ENCODE peak calls at places on chromosomes 11 and 22, in seven cellular contexts. I, V, R, B, J, M and O are unnamed samples.

GRCh38 chr22:21108379-21109115 is 62.8 kb downstream of the LRRC74B start:
- DNase-seq in I (no peak), V (no peak), R (no peak), B (no peak), J (no peak), M (no peak), O (no peak)

GRCh38 chr11:46666516-46666915 is 33.9 kb downstream of the ARHGAP1 start:
- DNase-seq in I (no peak), V (no peak), R (no peak), B (no peak), J (no peak), M (no peak), O (no peak)

GRCh38 chr22:19292262-19293230 is 1.0 kb upstream of the CLTCL1 start:
- DNase-seq in I (no peak), V (no peak), R (peak; percentile 31), B (no peak), J (no peak), M (no peak), O (no peak)

GRCh38 chr11:44917741-44918140 is 32.9 kb downstream of the TP53I11 start:
- DNase-seq in I (no peak), V (no peak), R (no peak), B (no peak), J (no peak), M (no peak), O (no peak)

GRCh38 chr11:65920035-65920802 is 993 bp downstream of the DRAP1 start:
- DNase-seq in I (no peak), V (no peak), R (no peak), B (no peak), J (no peak), M (no peak), O (no peak)

GRCh38 chr11:101881586-101881985 is 33.2 kb upstream of the CEP126 start:
- DNase-seq in I (no peak), V (no peak), R (no peak), B (peak; percentile 30), J (no peak), M (no peak), O (no peak)

GRCh38 chr11:128848815-128849455 is 18.2 kb downstream of the KCNJ1 start:
- DNase-seq in I (peak; percentile 86), V (peak; percentile 97), R (peak; percentile 88), B (peak; percentile 12), J (peak; percentile 43), M (peak; percentile 60), O (peak; percentile 52)

GRCh38 chr11:104164028-104164520 is at the start of gene PDGFD:
- DNase-seq in I (peak; percentile 95), V (peak; percentile 85), R (peak; percentile 90), B (peak; percentile 70), J (peak; percentile 71), M (peak; percentile 78), O (peak; percentile 20)

GRCh38 chr11:2202071-2202899 is 30.7 kb upstream of the TH start:
- DNase-seq in I (peak; percentile 21), V (no peak), R (no peak), B (no peak), J (no peak), M (no peak), O (peak; percentile 99)

GRCh38 chr11:48107188-48107704 is 109.4 kb upstream of the OR4B1 start:
- DNase-seq in I (no peak), V (no peak), R (no peak), B (peak; percentile 67), J (peak; percentile 56), M (no peak), O (no peak)

GRCh38 chr11:3169235-3169951 is 4.3 kb upstream of the OSBPL5 start:
- DNase-seq in I (peak; percentile 66), V (no peak), R (peak; percentile 73), B (peak; percentile 73), J (peak; percentile 81), M (no peak), O (peak; percentile 38)

GRCh38 chr11:2792376-2793250 is 92.8 kb upstream of the KCNQ1OT1 start:
- DNase-seq in I (no peak), V (peak; percentile 51), R (peak; percentile 28), B (no peak), J (no peak), M (no peak), O (no peak)

GRCh38 chr11:118111019-118111743 is 24.4 kb upstream of the SMIM35 start:
- DNase-seq in I (no peak), V (no peak), R (no peak), B (no peak), J (no peak), M (no peak), O (no peak)

GRCh38 chr11:118113031-118113430 is 26.3 kb upstream of the SMIM35 start:
- DNase-seq in I (no peak), V (no peak), R (no peak), B (no peak), J (no peak), M (no peak), O (no peak)

GRCh38 chr11:118114266-118114665 is 27.5 kb upstream of the SMIM35 start:
- DNase-seq in I (no peak), V (no peak), R (no peak), B (no peak), J (no peak), M (no peak), O (no peak)

GRCh38 chr11:118109231-118109630 is 22.5 kb upstream of the SMIM35 start:
- DNase-seq in I (no peak), V (no peak), R (no peak), B (peak; percentile 4), J (no peak), M (no peak), O (peak; percentile 87)

DNA sequence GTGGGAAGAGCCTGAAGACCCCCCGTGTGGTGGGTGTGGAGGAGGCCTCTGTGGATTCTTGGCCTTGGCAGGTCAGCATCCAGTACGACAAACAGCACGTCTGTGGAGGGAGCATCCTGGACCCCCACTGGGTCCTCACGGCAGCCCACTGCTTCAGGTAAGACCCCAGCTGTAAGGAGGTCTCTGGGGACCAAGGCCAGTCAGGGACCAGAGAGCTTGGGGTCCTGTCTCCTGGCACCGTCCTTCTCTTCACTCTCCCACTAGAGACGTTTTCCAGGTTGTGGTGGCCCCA is 24.9 kb upstream of the SMIM35 start:
- DNase-seq in I (no peak), V (no peak), R (no peak), B (no peak), J (no peak), M (no peak), O (no peak)
- H3K4ac ChIP-seq in I (no peak overlapping the region), V (no peak overlapping the region), R (no peak overlapping the region), B (no peak overlapping the region), J (no peak overlapping the region), M (peak overlapping the region; percentile 24), O (no peak overlapping the region)

GRCh38 chr11:106047636-106048035 is 25.6 kb upstream of the MSANTD4 start:
- DNase-seq in I (no peak), V (no peak), R (no peak), B (no peak), J (no peak), M (no peak), O (no peak)

DNA sequence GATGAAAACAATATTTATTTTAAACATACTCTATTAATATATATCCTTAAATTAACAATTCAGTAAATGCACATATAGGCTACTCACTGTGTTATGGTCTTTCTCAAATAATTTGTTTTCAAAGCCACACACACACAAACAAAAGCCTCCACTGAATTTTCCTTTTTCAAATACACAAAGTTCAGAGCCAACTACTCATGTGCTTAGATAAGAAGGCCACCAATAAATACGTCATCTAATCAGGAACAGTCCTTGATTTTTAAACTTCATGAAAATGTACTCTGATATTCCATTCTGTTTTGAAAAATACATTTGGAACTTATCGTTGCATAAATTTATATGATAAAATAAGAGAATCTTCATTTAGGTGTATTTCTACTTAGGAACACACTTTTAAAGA is 26.0 kb downstream of the KBTBD3 start:
- DNase-seq in I (no peak), V (no peak), R (no peak), B (no peak), J (no peak), M (no peak), O (no peak)
- H3K4ac ChIP-seq in I (no peak overlapping the region), V (no peak overlapping the region), R (no peak overlapping the region), B (no peak overlapping the region), J (no peak overlapping the region), M (no peak overlapping the region), O (no peak overlapping the region)

GRCh38 chr11:24356501-24356900 is 140.4 kb upstream of the LUZP2 start:
- DNase-seq in I (peak; percentile 5), V (no peak), R (no peak), B (peak; percentile 1), J (no peak), M (no peak), O (no peak)
- H3K4ac ChIP-seq in I (no peak overlapping the region), V (no peak overlapping the region), R (no peak overlapping the region), B (no peak overlapping the region), J (no peak overlapping the region), M (no peak overlapping the region), O (no peak overlapping the region)

GRCh38 chr11:1117970-1118369 is 39.8 kb upstream of the MUC5AC start:
- DNase-seq in I (no peak), V (no peak), R (no peak), B (no peak), J (no peak), M (no peak), O (no peak)
- H3K4ac ChIP-seq in I (no peak overlapping the region), V (no peak overlapping the region), R (no peak overlapping the region), B (no peak overlapping the region), J (no peak overlapping the region), M (no peak overlapping the region), O (no peak overlapping the region)

GRCh38 chr11:133086518-133086917 is 445.8 kb downstream of the OPCML start:
- DNase-seq in I (no peak), V (no peak), R (no peak), B (no peak), J (no peak), M (no peak), O (no peak)
- H3K4ac ChIP-seq in I (no peak overlapping the region), V (no peak overlapping the region), R (no peak overlapping the region), B (no peak overlapping the region), J (no peak overlapping the region), M (no peak overlapping the region), O (no peak overlapping the region)

DNA sequence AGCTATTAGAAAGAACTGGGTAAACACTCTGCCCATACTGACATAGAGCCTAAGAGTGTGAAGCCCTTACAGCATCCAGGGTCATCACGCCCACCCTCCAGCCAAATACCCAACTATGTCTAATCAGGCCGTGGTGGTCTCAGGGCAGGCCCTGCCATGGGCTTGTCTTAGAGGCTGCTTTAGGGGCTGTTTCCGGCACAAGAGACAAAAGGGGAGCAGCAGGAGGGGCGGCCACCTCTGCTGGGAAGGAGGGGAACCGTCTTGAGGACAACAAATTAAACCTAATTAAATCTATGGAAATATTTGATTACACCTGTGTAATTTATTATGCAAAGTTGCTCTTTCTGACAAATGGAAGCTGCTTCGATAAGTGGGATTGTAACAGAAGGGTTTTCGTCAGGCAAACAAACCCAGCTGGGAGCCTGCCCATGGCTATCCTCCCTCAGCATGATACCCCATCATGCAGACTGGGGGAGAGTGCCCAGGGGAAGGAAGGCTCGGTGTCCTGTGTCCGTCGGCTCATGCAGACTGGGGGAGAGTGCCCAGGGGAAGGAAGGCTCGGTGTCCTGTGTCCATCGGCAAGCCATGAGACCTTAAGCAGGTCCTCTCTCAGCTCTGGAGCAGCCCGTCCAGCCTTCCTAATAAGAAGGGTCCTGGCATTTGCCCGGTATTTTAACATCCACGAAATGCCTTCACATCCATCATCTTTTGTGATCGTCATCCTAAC is 163.6 kb upstream of the B3GAT1 start:
- DNase-seq in I (no peak), V (peak; percentile 44), R (no peak), B (no peak), J (no peak), M (no peak), O (no peak)
- H3K4ac ChIP-seq in I (no peak overlapping the region), V (no peak overlapping the region), R (no peak overlapping the region), B (no peak overlapping the region), J (no peak overlapping the region), M (no peak overlapping the region), O (no peak overlapping the region)

GRCh38 chr11:130623909-130624668 is 175.6 kb downstream of the ADAMTS15 start:
- DNase-seq in I (no peak), V (no peak), R (no peak), B (peak; percentile 28), J (peak; percentile 77), M (no peak), O (no peak)
- H3K4ac ChIP-seq in I (no peak overlapping the region), V (no peak overlapping the region), R (no peak overlapping the region), B (peak overlapping the region; percentile 72), J (no peak overlapping the region), M (no peak overlapping the region), O (no peak overlapping the region)